ENCODE peak calls at places on chromosomes 3 and 15, in seven cellular contexts. K, G, C, P, L, S and J are unnamed samples.

GRCh38 chr3:139455855-139456254 is 20.5 kb downstream of the RBP2 start:
- DNase-seq in S (no peak), G (no peak), C (no peak), P (no peak), K (no peak), L (peak; percentile 26), J (no peak)

GRCh38 chr15:68900032-68900431 is 30.3 kb upstream of the SPESP1 start:
- DNase-seq in S (no peak), K (no peak), L (no peak), C (no peak), P (no peak), G (peak; percentile 52), J (no peak)

GRCh38 chr3:20916966-20917606 is 731.1 kb upstream of the SGO1 start:
- DNase-seq in K (no peak), C (no peak), L (no peak), G (no peak), P (no peak), S (no peak), J (no peak)

GRCh38 chr15:80849308-80849707 is 70.1 kb downstream of the CEMIP start:
- DNase-seq in G (no peak), P (no peak), C (no peak), L (no peak), K (no peak), S (no peak), J (no peak)

GRCh38 chr15:74428442-74428787 is 5.3 kb downstream of the SEMA7A start:
- DNase-seq in P (no peak), S (no peak), G (no peak), K (no peak), L (no peak), C (no peak), J (no peak)

GRCh38 chr3:118501152-118501551 is 533.5 kb downstream of the IGSF11 start:
- DNase-seq in P (no peak), C (no peak), L (peak; percentile 58), G (peak; percentile 28), S (no peak), K (peak; percentile 21), J (no peak)

GRCh38 chr15:74497584-74497983 is 36.6 kb upstream of the UBL7 start:
- DNase-seq in K (no peak), C (no peak), S (no peak), G (no peak), P (peak; percentile 26), L (no peak), J (no peak)

GRCh38 chr15:94027571-94027970 is 203.8 kb upstream of the MCTP2 start:
- DNase-seq in G (no peak), S (no peak), K (no peak), L (no peak), C (no peak), P (no peak), J (no peak)

GRCh38 chr15:68304611-68305337 is 27.2 kb downstream of the FEM1B start:
- DNase-seq in S (no peak), K (no peak), P (no peak), C (no peak), L (no peak), G (no peak), J (peak; percentile 11)

GRCh38 chr3:171461087-171461917 is 1.1 kb upstream of the TNIK start:
- DNase-seq in C (no peak), G (no peak), L (no peak), S (no peak), P (no peak), K (peak; percentile 27), J (peak; percentile 77)

GRCh38 chr3:27307566-27307965 is 61.6 kb downstream of the NEK10 start:
- DNase-seq in C (no peak), G (no peak), K (no peak), S (no peak), P (no peak), L (no peak), J (no peak)

GRCh38 chr15:69561071-69561784 is 108.6 kb downstream of the RPLP1 start:
- DNase-seq in G (peak; percentile 80), S (no peak), P (no peak), C (no peak), L (peak; percentile 56), K (no peak), J (peak; percentile 42)

GRCh38 chr15:46703352-46703861 is 1013.9 kb upstream of the SEMA6D start:
- DNase-seq in S (no peak), C (no peak), G (no peak), P (peak; percentile 15), L (no peak), K (no peak), J (no peak)

GRCh38 chr15:74725241-74725774 is at the start of gene CYP1A1:
- DNase-seq in C (no peak), K (no peak), L (peak; percentile 69), G (no peak), S (no peak), P (no peak), J (peak; percentile 83)

GRCh38 chr3:50236484-50237132 is 604 bp downstream of the GNAI2 start:
- DNase-seq in G (no peak), C (no peak), P (no peak), S (no peak), K (no peak), L (no peak), J (no peak)

GRCh38 chr3:48826451-48826850 is 21.2 kb downstream of the PRKAR2A start:
- DNase-seq in P (no peak), S (no peak), L (no peak), C (no peak), G (no peak), K (no peak), J (no peak)

GRCh38 chr3:48819234-48820221 is 28.1 kb downstream of the PRKAR2A start:
- DNase-seq in S (no peak), G (no peak), C (no peak), L (no peak), P (no peak), K (no peak), J (no peak)

DNA sequence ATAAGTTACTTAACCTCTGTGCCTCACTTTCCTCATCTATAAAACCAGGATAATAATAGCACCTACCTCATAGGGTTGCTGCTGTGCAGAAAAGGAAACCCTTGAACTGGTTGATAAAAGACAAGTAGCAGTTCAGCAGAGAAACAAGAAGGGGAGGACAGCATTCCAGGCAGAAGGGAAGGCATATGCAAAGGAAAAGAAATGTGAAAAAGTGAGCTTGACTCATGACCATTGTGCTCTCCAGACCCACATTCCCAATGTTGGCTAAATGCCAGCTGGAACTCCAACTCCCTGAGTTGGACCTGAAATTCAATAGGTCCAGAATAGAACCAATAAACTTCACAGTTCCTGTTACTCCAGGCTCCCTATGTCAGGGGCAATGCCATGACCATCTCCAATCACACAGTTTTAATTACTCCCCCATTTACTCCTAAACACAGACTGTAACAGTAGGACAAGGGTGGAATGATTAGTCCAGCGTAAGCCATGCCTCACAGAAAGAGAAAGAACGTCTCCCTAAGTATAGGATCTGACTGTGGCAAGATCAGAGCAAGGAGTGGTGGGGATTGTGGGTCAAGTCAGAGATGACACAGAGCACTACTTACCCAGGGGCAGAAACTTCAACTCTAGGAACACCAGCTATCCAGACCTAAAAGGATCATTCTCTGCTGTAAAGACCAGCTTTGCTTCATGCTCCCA is 26.9 kb downstream of the PRKAR2A start:
- DNase-seq in P (no peak), K (no peak), C (no peak), G (peak; percentile 5), L (no peak), S (no peak), J (no peak)
- TF ChIP-seq JUND in P (no peak), K (no peak), C (no peak), G (no peak), L (no peak), S (no peak), J (no peak)

GRCh38 chr3:34011171-34012101 is 213.0 kb downstream of the PDCD6IP start:
- DNase-seq in L (no peak), S (peak; percentile 36), G (peak; percentile 65), K (peak; percentile 8), C (no peak), P (no peak), J (peak; percentile 62)
- TF ChIP-seq JUND in L (no peak), S (no peak), G (no peak), K (no peak), C (no peak), P (no peak), J (no peak)

GRCh38 chr3:45612138-45612537 is 17.6 kb downstream of the LIMD1 start:
- DNase-seq in S (no peak), P (no peak), K (no peak), G (no peak), C (no peak), L (no peak), J (no peak)
- TF ChIP-seq JUND in S (no peak), P (no peak), K (no peak), G (no peak), C (no peak), L (no peak), J (no peak)

GRCh38 chr3:164302622-164303021 is 775.7 kb downstream of the SI start:
- DNase-seq in K (no peak), S (no peak), G (no peak), C (no peak), P (no peak), L (no peak), J (no peak)

GRCh38 chr3:164306042-164306441 is 772.3 kb downstream of the SI start:
- DNase-seq in K (no peak), C (no peak), G (peak; percentile 0), P (no peak), L (no peak), S (no peak), J (peak; percentile 46)

GRCh38 chr3:164303894-164304293 is 774.4 kb downstream of the SI start:
- DNase-seq in L (no peak), G (no peak), C (no peak), P (no peak), K (no peak), S (no peak), J (no peak)
- TF ChIP-seq JUND in L (no peak), G (no peak), C (no peak), P (no peak), K (no peak), S (no peak), J (no peak)

GRCh38 chr3:8639585-8639984 is 5.0 kb downstream of the SSUH2 start:
- DNase-seq in S (no peak), P (no peak), G (no peak), L (no peak), C (no peak), K (no peak), J (no peak)
- TF ChIP-seq JUND in S (no peak), P (no peak), G (no peak), L (no peak), C (no peak), K (no peak), J (no peak)

DNA sequence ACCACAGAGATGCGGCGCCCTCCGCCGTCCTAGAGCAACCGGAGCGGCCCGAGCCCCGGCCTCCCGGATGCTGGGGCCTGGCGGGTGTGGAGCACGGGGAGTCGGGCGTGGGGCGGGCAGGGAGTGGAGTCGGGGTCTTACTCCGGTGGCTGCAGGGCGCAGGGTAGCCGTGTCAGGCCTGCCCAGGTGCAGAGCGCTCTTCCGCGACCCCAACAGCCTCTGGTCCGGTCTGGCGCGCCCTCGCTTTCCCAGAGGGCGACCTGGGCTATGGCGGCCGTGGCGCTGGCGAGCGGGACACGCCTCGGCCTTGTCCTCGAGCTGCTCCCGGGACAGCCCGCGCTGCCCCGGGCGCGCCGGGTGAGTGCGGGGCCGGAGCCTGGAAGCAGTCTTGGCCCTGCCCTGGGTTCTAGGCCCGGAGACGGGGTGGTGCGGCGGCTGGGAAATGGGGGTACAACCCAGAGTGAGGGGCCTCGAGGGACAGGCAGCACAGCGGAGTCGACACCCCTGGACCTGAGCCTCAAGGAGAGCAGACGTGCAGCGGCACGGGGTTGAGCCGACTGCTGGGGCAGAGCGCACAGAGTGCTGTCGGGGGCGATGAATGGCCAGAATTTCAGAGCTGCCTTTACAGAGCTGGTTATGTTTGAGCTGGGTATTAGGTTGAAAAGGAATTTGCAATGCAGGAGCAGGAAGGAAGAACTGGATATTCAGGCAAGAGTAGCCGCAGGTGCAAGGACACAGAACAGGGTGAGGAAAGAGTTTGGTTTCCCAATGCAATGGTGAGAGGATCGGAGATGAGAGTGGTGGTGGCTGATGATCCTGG is at the start of gene ZNF662:
- DNase-seq in S (no peak), L (peak; percentile 88), P (no peak), G (no peak), K (no peak), C (no peak), J (peak; percentile 39)
- TF ChIP-seq JUND in S (no peak), L (no peak), P (no peak), G (no peak), K (no peak), C (no peak), J (no peak)